ENCODE peak calls at places on chromosome 13, in four cellular contexts. G, W, L and M are unnamed samples.
A peak's percentile ranks its signal among the peaks of the same experiment; 100 is the strongest.

GRCh38 chr13:43006893-43007631 is 15.0 kb upstream of the EPSTI1 start:
- DNase-seq in G (peak; percentile 81), W (peak; percentile 42), L (no peak), M (no peak)

GRCh38 chr13:30151398-30151797 is 156.0 kb downstream of the KATNAL1 start:
- DNase-seq in G (no peak), W (no peak), L (no peak), M (no peak)

GRCh38 chr13:77811981-77812380 is 106.7 kb downstream of the EDNRB start:
- DNase-seq in G (no peak), W (no peak), L (no peak), M (no peak)

GRCh38 chr13:21979156-21979819 is 308.4 kb downstream of the FGF9 start:
- DNase-seq in G (no peak), W (no peak), L (no peak), M (no peak)

GRCh38 chr13:69970521-69970920 is 137.1 kb upstream of the ATXN8OS start:
- DNase-seq in G (peak; percentile 29), W (no peak), L (peak; percentile 1), M (no peak)

GRCh38 chr13:86161257-86161656 is 362.0 kb upstream of the SLITRK6 start:
- DNase-seq in G (no peak), W (no peak), L (no peak), M (no peak)

GRCh38 chr13:49441846-49442245 is 2.0 kb downstream of the CAB39L start:
- DNase-seq in G (peak; percentile 89), W (no peak), L (no peak), M (no peak)

GRCh38 chr13:103349664-103350063 is 283.4 kb upstream of the SLC10A2 start:
- DNase-seq in G (no peak), W (no peak), L (no peak), M (no peak)

GRCh38 chr13:22120646-22121045 is 449.8 kb downstream of the FGF9 start:
- DNase-seq in G (no peak), W (no peak), L (no peak), M (no peak)

GRCh38 chr13:23506071-23506820 is 64.0 kb upstream of the TNFRSF19 start:
- DNase-seq in G (peak; percentile 72), W (no peak), L (no peak), M (no peak)

GRCh38 chr13:28636677-28637317 is 22.1 kb upstream of the POMP start:
- DNase-seq in G (peak; percentile 69), W (peak; percentile 36), L (peak; percentile 54), M (peak; percentile 68)

GRCh38 chr13:49046534-49046933 is 70.8 kb downstream of the FNDC3A start:
- DNase-seq in G (peak; percentile 55), W (no peak), L (no peak), M (no peak)

GRCh38 chr13:37753776-37754175 is 115.8 kb downstream of the TRPC4 start:
- DNase-seq in G (no peak), W (no peak), L (no peak), M (no peak)

GRCh38 chr13:58085819-58086218 is 454.3 kb downstream of the PCDH17 start:
- DNase-seq in G (peak; percentile 81), W (no peak), L (no peak), M (no peak)

GRCh38 chr13:113901231-113901630 is 37.4 kb upstream of the GAS6 start:
- DNase-seq in G (peak; percentile 92), W (no peak), L (no peak), M (no peak)

GRCh38 chr13:112510002-112510780 is 77.8 kb downstream of the TUBGCP3 start:
- DNase-seq in G (peak; percentile 69), W (peak; percentile 14), L (peak; percentile 53), M (peak; percentile 70)

GRCh38 chr13:46913757-46914156 is 16.9 kb upstream of the HTR2A start:
- DNase-seq in G (no peak), W (no peak), L (no peak), M (no peak)

GRCh38 chr13:20526664-20527063 is 1.0 kb upstream of the CRYL1 start:
- DNase-seq in G (peak; percentile 18), W (no peak), L (no peak), M (no peak)
- H3K4me3 ChIP-seq in G (peak overlapping the region; percentile 80), W (peak overlapping the region; percentile 69), L (no peak overlapping the region), M (no peak overlapping the region)

DNA sequence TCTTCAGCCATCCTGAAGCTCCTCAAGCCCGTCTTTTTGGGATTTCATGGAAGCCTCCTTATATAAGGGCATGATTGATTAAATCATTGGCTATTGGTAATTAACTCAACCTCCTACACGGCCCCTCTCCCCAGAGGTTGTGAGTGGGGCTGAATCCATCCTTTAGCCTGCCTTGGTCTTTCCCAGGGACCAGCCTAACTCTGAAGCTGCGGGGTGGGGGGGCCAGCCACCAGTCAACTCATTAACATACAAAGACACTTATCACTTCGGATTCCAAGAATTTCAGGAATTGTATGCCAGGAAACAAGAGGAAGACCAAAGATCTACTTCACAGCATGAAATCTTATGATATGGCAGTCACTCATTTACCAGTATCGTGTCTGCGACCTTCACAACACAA is 9.9 kb downstream of the COL4A1 start:
- DNase-seq in G (no peak), W (no peak), L (no peak), M (no peak)
- H3K4me1 ChIP-seq in G (peaks cover 27% of the 10 kb centered on the region), W (no peaks in the 10 kb centered on the region), L (peaks cover 8% of the 10 kb centered on the region), M (peaks cover 6% of the 10 kb centered on the region)

GRCh38 chr13:40192516-40193257 is 473.8 kb downstream of the FOXO1 start:
- DNase-seq in G (no peak), W (no peak), L (no peak), M (no peak)
- H3K4me3 ChIP-seq in G (no peak overlapping the region), W (no peak overlapping the region), L (no peak overlapping the region), M (no peak overlapping the region)

GRCh38 chr13:51800456-51800855 is 3.5 kb downstream of the DHRS12 start:
- DNase-seq in G (no peak), W (no peak), L (no peak), M (no peak)

GRCh38 chr13:51799261-51799660 is 4.7 kb downstream of the DHRS12 start:
- DNase-seq in G (no peak), W (no peak), L (no peak), M (no peak)

GRCh38 chr13:51795419-51795818 is 8.5 kb downstream of the DHRS12 start:
- DNase-seq in G (no peak), W (no peak), L (no peak), M (no peak)

GRCh38 chr13:51794959-51795358 is 9.0 kb downstream of the DHRS12 start:
- DNase-seq in G (no peak), W (no peak), L (no peak), M (no peak)

DNA sequence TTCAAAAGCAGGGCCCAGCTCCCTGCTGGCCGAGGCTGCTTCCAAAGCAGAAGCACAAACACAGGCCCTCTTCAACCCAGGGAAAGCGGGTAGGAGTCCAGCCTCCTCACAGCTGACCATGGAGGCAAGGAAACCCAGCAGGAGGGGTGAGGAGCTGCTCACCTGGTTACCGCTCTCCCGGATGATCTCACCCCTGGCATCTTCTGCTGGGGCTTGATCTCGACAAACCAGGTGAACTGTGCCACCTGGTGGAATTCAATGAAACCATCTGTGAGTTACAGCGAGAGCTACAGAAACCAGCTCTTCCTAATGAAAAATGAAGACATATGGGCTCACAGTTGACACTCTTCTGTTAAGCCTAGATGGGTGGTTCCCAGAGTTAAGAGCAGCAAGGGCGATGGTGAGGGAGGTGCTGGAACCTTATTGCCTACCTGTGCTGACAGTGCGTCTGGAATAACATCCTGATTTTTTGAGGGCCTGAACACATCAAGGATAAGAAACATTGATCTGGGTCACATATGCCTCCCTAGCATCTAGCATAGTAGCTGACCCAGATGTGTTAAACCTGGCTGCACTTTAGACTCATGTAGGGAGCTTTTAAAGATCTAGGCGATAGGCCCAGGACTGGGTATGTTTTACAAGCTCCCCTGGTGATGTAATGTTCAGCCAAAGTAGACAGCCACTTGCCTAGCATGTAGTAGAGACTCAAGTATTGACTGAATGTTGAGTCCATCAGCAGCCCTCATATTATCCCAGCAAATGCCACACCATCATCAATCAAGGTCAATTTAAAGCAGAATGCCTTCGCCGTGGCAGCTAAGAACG is 6.1 kb downstream of the DHRS12 start:
- DNase-seq in G (peak; percentile 55), W (peak; percentile 74), L (no peak), M (no peak)
- H3K4me1 ChIP-seq in G (peaks cover 15% of the 10 kb centered on the region), W (peaks cover 25% of the 10 kb centered on the region), L (peaks cover 18% of the 10 kb centered on the region), M (peaks cover 6% of the 10 kb centered on the region)

GRCh38 chr13:106796280-106797047 is 228.5 kb upstream of the ARGLU1 start:
- DNase-seq in G (no peak), W (no peak), L (peak; percentile 77), M (peak; percentile 85)
- H3K4me3 ChIP-seq in G (peak overlapping the region; percentile 11), W (no peak overlapping the region), L (no peak overlapping the region), M (no peak overlapping the region)

GRCh38 chr13:111158136-111158805 is 43.2 kb downstream of the ARHGEF7 start:
- DNase-seq in G (peak; percentile 20), W (peak; percentile 35), L (no peak), M (no peak)

GRCh38 chr13:111165189-111165588 is 50.1 kb downstream of the ARHGEF7 start:
- DNase-seq in G (no peak), W (no peak), L (no peak), M (no peak)

GRCh38 chr13:111159362-111160320 is 44.5 kb downstream of the ARHGEF7 start:
- DNase-seq in G (no peak), W (no peak), L (no peak), M (no peak)

GRCh38 chr13:111160648-111161047 is 45.5 kb downstream of the ARHGEF7 start:
- DNase-seq in G (no peak), W (no peak), L (no peak), M (no peak)

DNA sequence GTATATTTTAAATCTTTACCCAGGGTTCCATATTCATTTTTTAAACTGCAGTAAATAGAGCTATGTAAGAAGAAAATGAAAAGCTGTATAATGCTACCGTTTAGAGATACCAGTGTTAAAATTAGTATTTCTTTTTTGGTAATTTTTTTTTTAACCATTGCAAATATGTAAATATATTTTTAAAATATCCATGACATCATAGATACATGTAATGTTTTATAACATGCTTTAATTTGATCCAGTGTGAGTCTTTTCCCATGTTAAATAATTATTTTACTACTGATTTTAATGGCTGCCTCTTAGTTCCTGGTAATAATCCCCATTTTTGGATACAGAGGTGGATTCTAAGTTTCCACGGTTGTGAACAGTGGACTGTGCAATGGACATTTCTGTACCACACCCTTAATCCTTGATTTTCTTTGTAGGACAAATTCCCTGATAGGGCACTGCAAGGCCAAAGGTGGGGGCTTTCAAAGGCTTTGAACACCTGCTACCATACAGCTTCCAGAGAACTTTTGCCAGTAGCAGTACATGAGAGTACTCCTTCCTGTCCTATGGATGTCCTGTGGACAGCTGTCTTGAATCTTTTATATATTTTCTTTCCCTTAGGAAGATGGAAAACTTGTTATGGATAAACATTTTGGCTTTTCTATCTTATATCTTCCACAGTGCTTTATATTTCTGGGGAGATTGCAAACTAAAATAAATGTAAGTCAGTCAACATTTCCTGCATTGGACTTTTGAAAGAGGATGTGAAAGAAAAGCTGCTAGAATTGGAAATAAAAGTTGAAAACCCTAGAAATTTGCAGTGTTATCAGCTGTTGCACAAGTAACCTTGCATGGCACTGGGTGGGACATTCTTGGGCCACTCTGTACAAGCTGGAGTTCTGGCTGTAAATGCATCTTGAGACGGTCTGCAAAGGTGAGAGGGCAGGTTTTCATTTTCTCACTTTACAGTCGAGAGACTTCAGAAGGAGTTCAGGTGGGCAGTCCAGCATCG is 46.8 kb downstream of the ARHGEF7 start:
- DNase-seq in G (no peak), W (no peak), L (no peak), M (no peak)
- H3K4me1 ChIP-seq in G (no peaks in the 10 kb centered on the region), W (no peaks in the 10 kb centered on the region), L (no peaks in the 10 kb centered on the region), M (no peaks in the 10 kb centered on the region)

GRCh38 chr13:33110713-33111413 is 94.6 kb downstream of the KL start:
- DNase-seq in G (peak; percentile 75), W (no peak), L (no peak), M (no peak)

GRCh38 chr13:33112745-33113144 is 96.5 kb downstream of the KL start:
- DNase-seq in G (no peak), W (no peak), L (no peak), M (no peak)

GRCh38 chr13:33110386-33110712 is 94.1 kb downstream of the KL start:
- DNase-seq in G (no peak), W (no peak), L (no peak), M (no peak)

GRCh38 chr13:33109801-33110200 is 93.6 kb downstream of the KL start:
- DNase-seq in G (no peak), W (no peak), L (no peak), M (no peak)

GRCh38 chr13:33111414-33112110 is 95.3 kb downstream of the KL start:
- DNase-seq in G (peak; percentile 69), W (no peak), L (no peak), M (no peak)
- H3K4me3 ChIP-seq in G (no peak overlapping the region), W (no peak overlapping the region), L (no peak overlapping the region), M (no peak overlapping the region)